ENCODE peak calls at places on chromosomes 16 and 17, in ten cellular contexts. H is endothelial cell, N is AG04449, X is IMR-90, O is HepG2, G is mesothelial cell of epicardium, F is ascending aorta, M is fibroblast of the aortic adventitia, U is prostate gland, J is H9. A is an unnamed sample.

GRCh38 chr17:63996430-63997182 is 1.5 kb upstream of the PRR29 start:
- DNase-seq in X (no peak), O (no peak), J (peak), H (no peak), G (no peak), F (peak), M (no peak), N (no peak), U (no peak), A (no peak)

GRCh38 chr16:62638964-62639861 is 603.0 kb upstream of the CDH8 start:
- DNase-seq in G (no peak), N (no peak), X (no peak), J (no peak), F (no peak), U (no peak), H (no peak), M (no peak), O (no peak), A (no peak)

GRCh38 chr17:48483471-48484131 is 47.2 kb downstream of the HOXB1 start:
- DNase-seq in G (peak), X (peak), N (peak), M (peak), J (no peak), U (peak), F (no peak), H (peak), O (no peak), A (no peak)

GRCh38 chr17:39769974-39770587 is 32.3 kb downstream of the GRB7 start:
- DNase-seq in H (no peak), F (no peak), O (peak), X (peak), U (peak), J (no peak), M (peak), G (no peak), N (no peak), A (no peak)

GRCh38 chr16:11498683-11499082 is 88.0 kb downstream of the LITAF start:
- DNase-seq in H (no peak), J (no peak), F (no peak), M (no peak), X (no peak), N (no peak), O (no peak), U (no peak), G (no peak), A (no peak)

GRCh38 chr17:49696233-49696761 is 11.5 kb downstream of the SLC35B1 start:
- DNase-seq in N (no peak), O (no peak), M (no peak), F (no peak), U (no peak), H (no peak), J (no peak), G (no peak), X (peak), A (no peak)

GRCh38 chr16:1708768-1709180 is 2.8 kb downstream of the MAPK8IP3 start:
- DNase-seq in N (no peak), F (no peak), G (no peak), M (peak), O (no peak), H (no peak), J (no peak), U (no peak), X (peak), A (no peak)

GRCh38 chr16:73020409-73020884 is 27.5 kb downstream of the ZFHX3 start:
- DNase-seq in H (no peak), M (peak), O (peak), U (peak), F (peak), N (peak), G (no peak), J (no peak), X (peak), A (no peak)

GRCh38 chr17:43750154-43750553 is 8.4 kb downstream of the SOST start:
- DNase-seq in U (no peak), M (no peak), H (no peak), O (no peak), F (no peak), N (no peak), X (no peak), J (no peak), G (no peak), A (no peak)

GRCh38 chr17:82366749-82367148 is 4.8 kb upstream of the UTS2R start:
- DNase-seq in J (no peak), O (no peak), M (no peak), N (no peak), H (no peak), X (no peak), G (no peak), F (no peak), U (no peak), A (no peak)

GRCh38 chr17:32774286-32775084 is 102.4 kb downstream of the MYO1D start:
- DNase-seq in F (no peak), G (no peak), U (no peak), J (no peak), X (no peak), N (no peak), H (no peak), O (no peak), M (no peak), A (no peak)

GRCh38 chr17:40952675-40953074 is 14.1 kb downstream of the KRT39 start:
- DNase-seq in H (no peak), G (no peak), F (no peak), U (no peak), M (peak), X (peak), O (no peak), J (no peak), N (peak), A (no peak)

GRCh38 chr16:85171809-85172464 is 59.7 kb upstream of the CIBAR2 start:
- DNase-seq in U (no peak), H (no peak), G (no peak), X (no peak), J (no peak), M (no peak), F (no peak), N (no peak), O (no peak), A (no peak)

GRCh38 chr17:80970044-80970761 is 21.4 kb upstream of the CHMP6 start:
- DNase-seq in H (no peak), M (no peak), N (no peak), F (no peak), X (no peak), J (peak), O (no peak), U (peak), G (no peak), A (peak)

GRCh38 chr16:9801651-9802050 is 380.6 kb downstream of the GRIN2A start:
- DNase-seq in X (no peak), J (no peak), G (no peak), N (no peak), H (no peak), U (no peak), M (no peak), O (no peak), F (no peak), A (no peak)

GRCh38 chr17:75720656-75721462 is at the start of gene ITGB4:
- DNase-seq in N (no peak), J (peak), O (peak), H (peak), M (no peak), U (peak), G (peak), F (no peak), X (no peak), A (no peak)

GRCh38 chr17:50163846-50164696 is 1.7 kb upstream of the SGCA start:
- DNase-seq in M (no peak), H (no peak), U (no peak), O (no peak), N (no peak), X (no peak), J (no peak), G (no peak), F (no peak), A (no peak)

GRCh38 chr16:75908718-75909117 is 182.4 kb upstream of the CPHXL start:
- DNase-seq in M (no peak), N (no peak), O (no peak), F (no peak), J (no peak), H (no peak), G (no peak), X (no peak), U (no peak), A (peak)

GRCh38 chr17:81481011-81481799 is 31.4 kb downstream of the ACTG1 start:
- DNase-seq in G (peak), J (peak), N (no peak), M (peak), U (peak), O (no peak), X (peak), F (peak), H (peak), A (peak)

GRCh38 chr17:63278731-63279442 is 167.2 kb downstream of the CYB561 start:
- DNase-seq in H (no peak), G (no peak), O (no peak), N (no peak), M (no peak), F (no peak), J (no peak), U (no peak), X (no peak), A (no peak)

GRCh38 chr17:78940241-78940640 is 15.1 kb upstream of the TIMP2 start:
- DNase-seq in U (no peak), G (no peak), H (no peak), O (no peak), X (no peak), N (no peak), F (no peak), M (no peak), J (no peak), A (no peak)

GRCh38 chr17:78939615-78940014 is 14.4 kb upstream of the TIMP2 start:
- DNase-seq in U (no peak), H (no peak), X (peak), F (no peak), J (no peak), G (no peak), N (no peak), O (no peak), M (peak), A (no peak)

GRCh38 chr17:78944026-78944425 is 18.8 kb upstream of the TIMP2 start:
- DNase-seq in N (no peak), H (no peak), J (no peak), M (no peak), O (no peak), F (no peak), G (no peak), U (no peak), X (no peak), A (no peak)

GRCh38 chr17:78937561-78937960 is 12.4 kb upstream of the TIMP2 start:
- DNase-seq in F (no peak), X (no peak), O (no peak), G (no peak), J (no peak), M (no peak), H (no peak), N (no peak), U (no peak), A (no peak)

DNA sequence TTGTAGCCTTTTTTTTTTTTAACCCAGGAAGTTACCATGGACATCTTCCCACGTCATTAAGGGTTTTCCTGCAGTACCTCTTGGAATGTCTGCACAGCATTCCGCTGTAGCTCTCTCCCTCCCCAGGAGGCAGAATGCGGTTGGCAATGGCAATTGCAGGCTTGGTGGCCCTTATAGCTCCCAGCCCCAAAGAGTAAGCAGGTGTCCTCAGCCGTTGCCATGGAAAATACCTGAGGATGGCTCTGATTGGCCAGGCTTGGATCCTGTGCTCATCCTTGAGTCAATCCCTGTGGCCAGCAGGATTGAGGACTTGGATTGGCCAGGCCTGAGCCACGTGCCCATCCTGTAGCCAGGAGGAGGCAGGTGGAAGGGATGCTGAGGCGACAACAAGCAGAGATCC is 15.5 kb upstream of the TIMP2 start:
- DNase-seq in F (no peak), X (peak), U (no peak), J (peak), H (no peak), N (no peak), O (peak), M (no peak), G (no peak), A (no peak)
- TF ChIP-seq CTCF in F (no peak), X (no peak), U (no peak), J (no peak), H (no peak), N (peak), O (no peak), M (no peak), G (no peak), A (no peak)

GRCh38 chr16:83115491-83116232 is 488.9 kb downstream of the CDH13 start:
- DNase-seq in N (no peak), F (no peak), O (no peak), U (peak), M (no peak), H (no peak), X (no peak), J (no peak), G (no peak), A (no peak)

GRCh38 chr16:83116274-83116892 is 489.6 kb downstream of the CDH13 start:
- DNase-seq in F (no peak), M (peak), H (no peak), G (no peak), U (no peak), N (no peak), X (no peak), O (no peak), J (peak), A (no peak)

GRCh38 chr16:83110221-83110768 is 483.5 kb downstream of the CDH13 start:
- DNase-seq in M (no peak), N (no peak), G (no peak), U (no peak), H (no peak), O (no peak), X (no peak), F (no peak), J (no peak), A (no peak)

GRCh38 chr16:83113811-83114210 is 487.0 kb downstream of the CDH13 start:
- DNase-seq in U (no peak), M (no peak), H (no peak), O (no peak), X (peak), G (no peak), N (no peak), F (no peak), J (no peak), A (no peak)

DNA sequence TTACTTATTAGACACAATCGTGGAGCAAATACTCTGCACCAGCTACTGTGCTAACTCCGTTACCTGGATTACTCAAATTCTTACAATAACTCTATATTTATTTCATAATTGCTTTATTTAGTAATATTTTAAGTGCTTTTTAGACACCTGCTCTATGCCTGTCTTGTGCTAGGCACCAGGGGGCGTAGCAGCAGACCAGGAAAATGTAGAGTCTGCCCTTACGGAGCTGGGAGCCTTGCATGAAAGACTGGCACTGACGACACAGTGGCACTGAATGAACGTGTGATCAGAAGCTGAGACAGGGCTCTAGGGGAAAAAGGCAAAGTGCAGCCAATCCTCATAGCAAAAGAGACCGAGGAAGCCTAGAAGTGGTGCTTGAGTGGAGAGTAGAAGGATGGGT is 486.5 kb downstream of the CDH13 start:
- DNase-seq in J (peak), F (no peak), G (no peak), M (peak), X (peak), H (peak), O (peak), U (no peak), N (no peak), A (peak)
- TF ChIP-seq CTCF in J (peak), F (no peak), G (no peak), M (peak), X (peak), H (peak), O (peak), U (no peak), N (peak), A (peak)

GRCh38 chr17:44919885-44920564 is 4.7 kb upstream of the GFAP start:
- DNase-seq in J (peak), M (peak), U (peak), O (peak), X (peak), N (no peak), G (peak), H (peak), F (peak), A (peak)

GRCh38 chr17:44920565-44920940 is 5.3 kb upstream of the GFAP start:
- DNase-seq in U (no peak), G (no peak), H (no peak), O (no peak), X (no peak), M (no peak), J (peak), F (no peak), N (no peak), A (no peak)

GRCh38 chr17:44922136-44922535 is 6.8 kb upstream of the GFAP start:
- DNase-seq in J (no peak), G (no peak), O (no peak), M (no peak), U (no peak), N (no peak), F (no peak), X (no peak), H (no peak), A (no peak)

GRCh38 chr17:44922746-44923470 is 7.6 kb upstream of the GFAP start:
- DNase-seq in M (no peak), J (no peak), O (no peak), H (no peak), G (no peak), F (no peak), X (no peak), N (no peak), U (no peak), A (no peak)

GRCh38 chr17:44921122-44921882 is 6.0 kb upstream of the GFAP start:
- DNase-seq in U (no peak), J (peak), M (no peak), O (no peak), F (no peak), G (no peak), H (no peak), N (no peak), X (no peak), A (peak)
- TF ChIP-seq CTCF in U (no peak), J (no peak), M (no peak), O (peak), F (no peak), G (no peak), H (no peak), N (no peak), X (no peak), A (no peak)

GRCh38 chr17:62179525-62180161 is 114.6 kb upstream of the MED13 start:
- DNase-seq in G (no peak), U (no peak), N (no peak), M (peak), X (peak), H (no peak), J (no peak), F (no peak), O (peak), A (no peak)
- TF ChIP-seq CTCF in G (no peak), U (no peak), N (no peak), M (no peak), X (no peak), H (no peak), J (no peak), F (no peak), O (no peak), A (no peak)

DNA sequence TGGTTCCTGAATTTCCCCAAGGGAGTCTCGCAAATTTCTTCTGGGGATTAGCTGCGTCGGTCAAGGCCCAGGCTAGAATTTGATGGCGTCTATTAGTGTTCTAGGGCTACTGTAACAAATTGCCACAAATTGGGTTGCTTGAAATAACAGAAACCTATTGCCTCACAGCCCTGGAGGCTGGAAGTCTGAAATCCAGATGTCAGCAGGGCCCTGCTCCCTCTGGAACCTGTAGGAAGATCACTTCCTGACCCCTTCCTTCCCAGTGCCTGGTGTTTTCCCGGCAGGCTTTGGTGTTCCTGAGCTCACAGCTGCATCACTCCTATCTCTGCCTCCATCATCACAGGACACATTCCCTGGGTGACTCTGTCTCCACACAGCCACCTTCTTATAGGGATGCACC is 24.4 kb downstream of the DHRS7C start:
- DNase-seq in X (no peak), F (no peak), N (no peak), J (no peak), O (no peak), H (no peak), G (no peak), M (no peak), U (no peak), A (no peak)
- TF ChIP-seq CTCF in X (no peak), F (no peak), N (no peak), J (no peak), O (no peak), H (no peak), G (no peak), M (no peak), U (no peak), A (no peak)

DNA sequence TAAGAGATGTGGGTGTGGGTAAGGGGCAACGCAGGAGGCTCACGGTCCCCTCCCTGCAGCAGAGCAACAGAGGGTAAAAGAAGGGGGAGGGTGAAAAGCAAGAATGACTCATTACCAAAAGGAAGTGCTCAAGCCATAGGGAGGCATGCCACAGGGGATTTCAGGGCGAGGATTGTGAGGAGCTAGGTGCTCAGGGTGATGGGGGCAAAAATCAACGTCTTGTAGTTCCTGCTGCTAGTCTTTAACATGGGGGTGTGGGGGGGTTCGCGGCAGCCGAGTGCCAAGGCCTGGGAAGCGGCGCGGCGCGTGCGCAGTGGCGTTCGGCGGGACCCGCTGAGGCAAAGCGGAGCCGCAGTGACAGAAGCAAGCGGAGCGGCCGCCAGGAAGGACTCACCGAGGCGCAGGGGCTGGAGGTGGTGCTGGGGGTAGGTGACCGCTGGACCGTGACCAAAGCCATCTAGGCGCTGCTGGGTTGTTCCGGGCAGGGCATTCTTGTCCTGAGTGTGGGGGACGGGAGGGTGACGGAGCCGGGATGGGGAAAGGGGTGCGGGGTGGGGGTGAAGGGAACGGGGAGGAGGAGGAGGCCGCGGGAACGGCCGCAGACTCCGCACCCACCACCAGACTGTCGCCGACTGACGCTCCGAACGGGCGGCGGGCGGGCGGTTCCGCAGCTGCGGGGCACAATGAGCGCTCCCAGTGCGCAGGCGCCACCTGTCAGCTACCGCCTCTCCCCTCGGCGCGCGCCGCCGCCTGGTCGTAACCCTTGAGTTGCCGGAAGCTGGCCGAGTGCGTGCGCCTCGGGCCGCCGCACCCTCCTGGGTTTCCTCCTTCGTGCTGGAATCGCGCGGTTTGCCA is at the start of gene SSH2:
- DNase-seq in X (peak), U (peak), G (peak), H (peak), J (peak), N (no peak), M (peak), F (peak), O (peak), A (peak)
- TF ChIP-seq CTCF in X (no peak), U (peak), G (no peak), H (no peak), J (no peak), N (peak), M (no peak), F (no peak), O (peak), A (no peak)